ENCODE peak calls at places on chromosomes 12 and 14, in seven cellular contexts. V, T, P, U, W, J and E are unnamed samples. For H3K4me1, the result is how much of the 10 kb centered on the place peaks cover.

GRCh38 chr12:53004178-53004577 is 2.1 kb upstream of the EIF4B start:
- DNase-seq in P (no peak), J (no peak), V (peak), W (no peak), T (peak), U (no peak), E (peak)

GRCh38 chr14:35506927-35507326 is 27.0 kb upstream of the INSM2 start:
- DNase-seq in W (no peak), P (no peak), V (peak), T (no peak), U (no peak), J (no peak), E (no peak)

GRCh38 chr14:104421401-104421821 is 158.2 kb upstream of the C14orf180 start:
- DNase-seq in U (no peak), J (no peak), V (no peak), P (no peak), W (no peak), T (peak), E (no peak)

GRCh38 chr14:20609215-20610001 is 18.2 kb upstream of the RNASE12 start:
- DNase-seq in U (no peak), P (peak), J (peak), T (peak), V (peak), W (peak), E (peak)

GRCh38 chr12:63893170-63893569 is 48.7 kb downstream of the SRGAP1 start:
- DNase-seq in V (no peak), P (no peak), J (no peak), W (no peak), U (no peak), T (no peak), E (no peak)

GRCh38 chr12:84079621-84080020 is 833.0 kb downstream of the SLC6A15 start:
- DNase-seq in T (no peak), J (no peak), W (no peak), P (no peak), U (no peak), V (peak), E (no peak)

GRCh38 chr14:104222396-104223036 is 84.1 kb downstream of the KIF26A start:
- DNase-seq in W (no peak), T (no peak), U (peak), J (peak), V (no peak), P (no peak), E (no peak)

GRCh38 chr12:87848248-87848868 is 180.8 kb downstream of the C12orf50 start:
- DNase-seq in V (peak), P (peak), U (no peak), W (peak), J (no peak), T (no peak), E (peak)

GRCh38 chr14:28759056-28759657 is 7.4 kb upstream of the FOXG1 start:
- DNase-seq in W (no peak), J (peak), V (peak), U (no peak), P (no peak), T (peak), E (no peak)

GRCh38 chr14:64685364-64686130 is 18.7 kb upstream of the PLEKHG3 start:
- DNase-seq in T (no peak), V (no peak), U (no peak), J (no peak), P (no peak), W (no peak), E (no peak)

GRCh38 chr12:57429473-57430116 is 1.2 kb downstream of the R3HDM2 start:
- DNase-seq in U (no peak), J (no peak), T (no peak), W (peak), V (no peak), P (no peak), E (no peak)

GRCh38 chr12:81626406-81626805 is 132.7 kb downstream of the PPFIA2 start:
- DNase-seq in W (no peak), U (no peak), P (no peak), J (no peak), T (no peak), V (no peak), E (no peak)

GRCh38 chr12:76627346-76628135 is 68.0 kb upstream of the OSBPL8 start:
- DNase-seq in U (no peak), W (no peak), P (no peak), V (peak), J (no peak), T (no peak), E (no peak)

GRCh38 chr12:123512838-123513665 is 20.5 kb downstream of the RILPL1 start:
- DNase-seq in T (peak), W (no peak), U (no peak), P (no peak), V (no peak), J (peak), E (no peak)

GRCh38 chr12:27652174-27652763 is 44.0 kb upstream of the REP15 start:
- DNase-seq in W (peak), U (no peak), V (peak), P (peak), T (peak), J (no peak), E (peak)

GRCh38 chr14:23306412-23307145 is at the start of gene BCL2L2:
- DNase-seq in P (peak), W (peak), U (peak), T (peak), V (peak), J (peak), E (peak)

GRCh38 chr12:104602901-104603300 is 146.2 kb downstream of the CHST11 start:
- DNase-seq in U (no peak), J (no peak), T (no peak), V (peak), W (no peak), P (no peak), E (peak)

GRCh38 chr12:123602651-123603195 is 824 bp downstream of the DDX55 start:
- DNase-seq in U (no peak), T (no peak), V (no peak), P (no peak), J (no peak), W (no peak), E (no peak)

GRCh38 chr12:55915481-55915856 is 12.2 kb downstream of the PYM1 start:
- DNase-seq in V (no peak), U (no peak), P (no peak), W (no peak), J (no peak), T (no peak), E (no peak)

GRCh38 chr14:24289649-24290283 is 9.8 kb downstream of the DHRS1 start:
- DNase-seq in U (no peak), J (no peak), P (no peak), T (no peak), W (no peak), V (no peak), E (no peak)

GRCh38 chr14:72614365-72614764 is 279.5 kb downstream of the DPF3 start:
- DNase-seq in W (no peak), P (no peak), V (no peak), U (no peak), J (no peak), T (no peak), E (no peak)

GRCh38 chr12:42741771-42742510 is 152.4 kb upstream of the PRICKLE1 start:
- DNase-seq in V (peak), T (no peak), P (no peak), W (peak), U (no peak), J (no peak), E (no peak)

GRCh38 chr12:27549231-27549800 is 25.3 kb downstream of the PPFIBP1 start:
- DNase-seq in P (no peak), V (peak), J (no peak), W (no peak), T (no peak), U (no peak), E (peak)

GRCh38 chr14:49934638-49935037 is 41.8 kb downstream of the ARF6 start:
- DNase-seq in V (peak), U (no peak), J (no peak), P (no peak), W (no peak), T (no peak), E (no peak)

GRCh38 chr14:49935526-49935925 is 42.6 kb downstream of the ARF6 start:
- DNase-seq in W (no peak), T (no peak), V (no peak), P (no peak), U (no peak), J (no peak), E (no peak)

GRCh38 chr14:49933704-49934103 is 40.8 kb downstream of the ARF6 start:
- DNase-seq in W (no peak), V (no peak), U (no peak), P (no peak), T (no peak), J (no peak), E (no peak)

GRCh38 chr14:49931523-49931922 is 38.6 kb downstream of the ARF6 start:
- DNase-seq in W (no peak), P (no peak), J (no peak), U (no peak), V (no peak), T (no peak), E (no peak)

GRCh38 chr14:49933128-49933527 is 40.2 kb downstream of the ARF6 start:
- DNase-seq in V (no peak), U (no peak), T (no peak), W (no peak), P (no peak), J (no peak), E (no peak)
- H3K4me1 ChIP-seq in V (under half), U (under half), T (under half), W (under half), P (under half), J (under half), E (under half)

GRCh38 chr12:117050060-117050459 is 49.2 kb downstream of the TESC start:
- DNase-seq in U (no peak), T (no peak), P (no peak), V (no peak), W (no peak), J (no peak), E (no peak)

GRCh38 chr12:117049295-117049694 is 49.9 kb downstream of the TESC start:
- DNase-seq in P (no peak), T (no peak), W (no peak), U (no peak), J (no peak), V (no peak), E (no peak)

GRCh38 chr12:117047810-117048584 is 51.2 kb downstream of the TESC start:
- DNase-seq in W (peak), V (peak), T (no peak), U (no peak), P (no peak), J (no peak), E (no peak)

GRCh38 chr12:117046861-117047530 is 52.2 kb downstream of the TESC start:
- DNase-seq in J (no peak), V (no peak), U (no peak), W (no peak), P (no peak), T (no peak), E (no peak)

GRCh38 chr12:117048585-117048904 is 50.7 kb downstream of the TESC start:
- DNase-seq in J (no peak), W (no peak), P (no peak), V (no peak), U (no peak), T (no peak), E (no peak)
- H3K4me1 ChIP-seq in J (under half), W (under half), P (under half), V (under half), U (under half), T (under half), E (under half)

GRCh38 chr12:113086249-113087164 is 30.0 kb downstream of the DTX1 start:
- DNase-seq in J (no peak), U (no peak), W (no peak), P (no peak), V (no peak), T (no peak), E (no peak)
- H3K4me1 ChIP-seq in J (under half), U (under half), W (under half), P (under half), V (under half), T (under half), E (under half)

GRCh38 chr12:15978431-15978950 is 67.4 kb downstream of the DERA start:
- DNase-seq in P (no peak), J (no peak), V (peak), U (no peak), T (no peak), W (no peak), E (peak)
- H3K4me1 ChIP-seq in P (under half), J (under half), V (under half), U (under half), T (under half), W (under half), E (under half)

GRCh38 chr12:6282453-6282840 is 28.0 kb upstream of the PLEKHG6 start:
- DNase-seq in J (no peak), P (no peak), T (no peak), W (no peak), U (no peak), V (no peak), E (no peak)
- H3K4me1 ChIP-seq in J (under half), P (under half), T (under half), W (under half), U (under half), V (under half), E (half or more)

GRCh38 chr12:120649442-120650248 is 9.2 kb downstream of the CABP1 start:
- DNase-seq in J (peak), U (no peak), T (peak), P (no peak), W (peak), V (no peak), E (no peak)
- H3K4me1 ChIP-seq in J (under half), U (under half), T (under half), P (under half), W (under half), V (under half), E (under half)

DNA sequence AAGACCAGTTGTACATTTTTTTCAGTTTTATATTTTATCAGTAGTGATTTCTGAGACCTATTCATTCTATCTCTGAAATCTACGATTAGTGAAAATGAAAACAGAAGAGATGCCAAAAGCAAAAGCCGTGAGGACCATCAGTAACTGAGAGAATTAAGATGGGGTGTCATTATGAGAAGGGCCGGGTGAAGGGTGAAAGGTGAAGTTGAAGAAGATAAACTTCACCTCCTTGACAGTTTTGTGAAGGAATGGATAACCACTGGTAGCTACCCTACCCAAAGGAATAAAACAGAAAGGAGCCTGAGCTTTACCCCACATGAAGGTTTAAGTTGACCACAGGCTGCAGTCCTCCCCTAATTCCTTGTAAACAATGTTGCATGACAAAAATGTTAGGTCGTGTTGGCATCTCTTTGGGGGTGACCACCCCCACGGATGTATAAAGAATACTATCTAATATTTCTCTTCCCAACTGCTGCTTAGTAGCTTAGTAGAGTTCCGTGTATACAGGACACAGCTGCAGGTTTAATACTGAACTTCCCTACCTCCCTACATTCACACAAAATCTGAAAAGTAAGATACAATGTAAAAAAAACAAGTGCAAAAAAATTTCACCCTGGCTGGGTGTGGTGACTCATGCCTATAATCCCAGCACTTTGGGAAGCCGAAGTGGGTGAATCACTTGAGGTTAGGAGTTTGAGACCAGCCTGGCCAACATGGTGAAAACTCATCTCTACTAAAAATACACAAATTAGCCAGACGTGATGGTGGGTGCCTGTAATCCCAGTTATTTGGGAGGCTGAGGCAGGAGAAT is 23.9 kb downstream of the GPR19 start:
- DNase-seq in P (no peak), W (peak), U (no peak), T (no peak), V (peak), J (no peak), E (no peak)
- H3K4me1 ChIP-seq in P (under half), W (under half), U (under half), T (under half), V (under half), J (under half), E (under half)

DNA sequence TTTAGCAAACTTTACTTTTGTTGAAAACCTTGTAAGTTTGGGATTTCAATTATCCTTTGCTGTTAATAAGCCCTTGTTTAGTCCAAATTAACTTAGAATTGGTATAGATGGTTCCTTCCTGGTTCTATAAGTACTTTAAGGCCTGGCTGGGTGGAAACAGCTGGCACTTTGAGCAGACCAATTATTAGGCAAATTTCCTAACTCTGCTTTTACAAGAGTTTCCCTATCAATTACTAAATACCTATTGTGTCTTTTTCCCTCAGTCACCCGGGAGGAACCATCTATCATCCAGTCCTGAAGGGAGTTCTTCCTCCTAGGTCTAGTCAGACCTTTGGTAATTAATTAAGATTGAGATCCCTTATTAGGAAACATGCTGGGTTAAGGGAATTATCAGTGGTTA is 138.0 kb downstream of the SLC38A6 start:
- DNase-seq in T (no peak), U (no peak), V (no peak), P (no peak), J (no peak), W (no peak), E (no peak)
- H3K4me1 ChIP-seq in T (under half), U (under half), V (under half), P (under half), J (under half), W (under half), E (under half)

GRCh38 chr12:124663771-124664366 is 96.5 kb upstream of the NCOR2 start:
- DNase-seq in J (no peak), V (peak), P (no peak), W (peak), U (no peak), T (no peak), E (no peak)
- H3K4me1 ChIP-seq in J (under half), V (under half), P (under half), W (under half), U (under half), T (under half), E (under half)